ENCODE peak calls at places on chromosomes 4 and X, in eight cellular contexts. R is uterus; D is GM03348; Z is ecto neural progenitor cell; W is foreskin fibroblast; B is IMR-90; H is EH; I is CD8-positive, alpha-beta memory T cell. T is an unnamed sample.

GRCh38 chr4:95929448-95930064 is 89.7 kb downstream of the PDHA2 start:
- DNase-seq in R (no peak), D (no peak), Z (no peak), W (no peak), B (no peak), H (no peak), I (no peak), T (no peak)

GRCh38 chr4:190020790-190021717 is 6.0 kb downstream of the FRG2 start:
- DNase-seq in R (no peak), D (peak; percentile 83), Z (peak; percentile 69), W (no peak), B (peak; percentile 29), H (peak; percentile 51), I (peak; percentile 52), T (no peak)

GRCh38 chr4:98512918-98513317 is 145.5 kb downstream of the TSPAN5 start:
- DNase-seq in R (no peak), D (no peak), Z (no peak), W (no peak), B (no peak), H (no peak), I (no peak), T (no peak)

GRCh38 chr4:75686346-75686745 is 13.1 kb upstream of the G3BP2 start:
- DNase-seq in R (no peak), D (peak; percentile 12), Z (no peak), W (no peak), B (no peak), H (no peak), I (no peak), T (no peak)

GRCh38 chr4:113968473-113968872 is 11.0 kb downstream of the ARSJ start:
- DNase-seq in R (no peak), D (no peak), Z (no peak), W (no peak), B (no peak), H (no peak), I (no peak), T (no peak)

GRCh38 chr4:108685036-108685686 is 34.8 kb downstream of the OSTC start:
- DNase-seq in R (no peak), D (no peak), Z (no peak), W (no peak), B (no peak), H (peak; percentile 45), I (no peak), T (no peak)

GRCh38 chr4:38275331-38275821 is 315.2 kb downstream of the PTTG2 start:
- DNase-seq in R (no peak), D (no peak), Z (no peak), W (no peak), B (no peak), H (no peak), I (no peak), T (no peak)

GRCh38 chr4:119865789-119866188 is 200.9 kb downstream of the MAD2L1 start:
- DNase-seq in R (no peak), D (no peak), Z (no peak), W (no peak), B (no peak), H (no peak), I (no peak), T (no peak)

GRCh38 chr4:41480985-41481384 is 57.0 kb upstream of the LIMCH1 start:
- DNase-seq in R (no peak), D (no peak), Z (no peak), W (no peak), B (no peak), H (no peak), I (no peak), T (no peak)

GRCh38 chrX:123713434-123713833 is 19.4 kb downstream of the THOC2 start:
- DNase-seq in R (no peak), D (no peak), Z (no peak), W (no peak), B (no peak), H (no peak), I (no peak), T (no peak)

GRCh38 chr4:40514409-40515025 is 115.1 kb downstream of the RBM47 start:
- DNase-seq in R (no peak), D (no peak), Z (no peak), W (no peak), B (no peak), H (no peak), I (no peak), T (no peak)

GRCh38 chr4:83932996-83933395 is 397.1 kb downstream of the GPAT3 start:
- DNase-seq in R (no peak), D (no peak), Z (no peak), W (peak; percentile 9), B (peak; percentile 10), H (no peak), I (no peak), T (no peak)

GRCh38 chr4:45120163-45120562 is 393.8 kb upstream of the GNPDA2 start:
- DNase-seq in R (no peak), D (no peak), Z (no peak), W (no peak), B (no peak), H (no peak), I (no peak), T (no peak)

GRCh38 chr4:99458911-99459447 is 23.8 kb upstream of the ADH7 start:
- DNase-seq in R (no peak), D (no peak), Z (no peak), W (no peak), B (peak; percentile 4), H (peak; percentile 36), I (no peak), T (no peak)

GRCh38 chrX:132689741-132690140 is 200.9 kb upstream of the MBNL3 start:
- DNase-seq in R (no peak), D (no peak), Z (no peak), W (no peak), B (no peak), H (no peak), I (no peak), T (no peak)